ENCODE peak calls at places on chromosome 2, in nine cellular contexts. W, R, B, K, A, U, Q, C and Z are unnamed samples.

GRCh38 chr2:158926478-158926948 is 41.9 kb upstream of the TANC1 start:
- DNase-seq in W (no peak), U (no peak), C (no peak), A (peak; percentile 84), K (no peak), R (no peak), Q (peak; percentile 86), B (no peak), Z (no peak)

GRCh38 chr2:59584958-59585357 is 968.5 kb downstream of the BCL11A start:
- DNase-seq in A (no peak), R (no peak), K (no peak), Q (no peak), C (peak; percentile 58), B (no peak), U (no peak), W (peak; percentile 20), Z (no peak)

GRCh38 chr2:233867993-233868532 is at the start of gene MSL3B:
- DNase-seq in K (peak; percentile 33), W (no peak), B (no peak), Q (peak; percentile 66), A (peak; percentile 12), U (no peak), R (peak; percentile 32), C (peak; percentile 81), Z (no peak)

GRCh38 chr2:173990970-173991819 is 26.0 kb upstream of the SP3 start:
- DNase-seq in B (no peak), W (peak; percentile 60), R (no peak), A (no peak), K (no peak), Q (peak; percentile 94), C (no peak), U (no peak), Z (no peak)

GRCh38 chr2:178449700-178450573 is 1.0 kb downstream of the PRKRA start:
- DNase-seq in Q (no peak), R (no peak), A (no peak), K (no peak), U (no peak), C (peak; percentile 21), W (peak; percentile 18), B (no peak), Z (no peak)

GRCh38 chr2:110777531-110778311 is 45.3 kb downstream of the ACOXL start:
- DNase-seq in Q (no peak), A (no peak), K (no peak), C (no peak), W (no peak), U (no peak), B (no peak), R (no peak), Z (no peak)

GRCh38 chr2:15636972-15637785 is 45.5 kb downstream of the DDX1 start:
- DNase-seq in K (peak; percentile 37), W (peak; percentile 60), Q (peak; percentile 74), B (no peak), R (no peak), U (peak; percentile 77), C (peak; percentile 85), A (peak; percentile 73), Z (peak; percentile 13)

GRCh38 chr2:198337368-198337767 is 533.0 kb downstream of the PLCL1 start:
- DNase-seq in U (no peak), B (no peak), A (no peak), K (no peak), Q (no peak), C (peak; percentile 28), W (no peak), R (no peak), Z (no peak)

GRCh38 chr2:162092656-162093556 is 18.9 kb upstream of the DPP4 start:
- DNase-seq in W (no peak), R (no peak), A (peak; percentile 92), Q (peak; percentile 90), K (no peak), B (no peak), U (no peak), C (no peak), Z (peak; percentile 95)